ENCODE peak calls at places on chromosomes 7 and 10, in five cellular contexts. N is neural crest cell, P is midbrain, M is endothelial cell, G is activated B cell treated with CpG ODN at 0.5 μM for 24 hours. S is an unnamed sample.

GRCh38 chr7:7698930-7699329 is 19.5 kb downstream of the RPA3 start:
- DNase-seq in N (no peak), P (no peak), M (no peak), G (no peak), S (no peak)

GRCh38 chr7:131578602-131579001 is 22.2 kb upstream of the PODXL start:
- DNase-seq in N (no peak), P (no peak), M (no peak), G (no peak), S (no peak)

GRCh38 chr7:76303829-76304505 is 1.5 kb downstream of the HSPB1 start:
- DNase-seq in N (no peak), P (no peak), M (no peak), G (no peak), S (no peak)

GRCh38 chr7:137930616-137931015 is 71.3 kb downstream of the CREB3L2 start:
- DNase-seq in N (no peak), P (no peak), M (no peak), G (no peak), S (no peak)

GRCh38 chr10:59704644-59705043 is 5.0 kb downstream of the SLC16A9 start:
- DNase-seq in N (no peak), P (no peak), M (no peak), G (no peak), S (no peak)

GRCh38 chr7:151291206-151291605 is 42.7 kb upstream of the SMARCD3 start:
- DNase-seq in N (no peak), P (no peak), M (no peak), G (no peak), S (no peak)

GRCh38 chr7:140232959-140233649 is 56.3 kb upstream of the KDM7A start:
- DNase-seq in N (no peak), P (no peak), M (no peak), G (no peak), S (no peak)

GRCh38 chr7:45578022-45578421 is 3.9 kb downstream of the ADCY1 start:
- DNase-seq in N (no peak), P (no peak), M (no peak), G (no peak), S (no peak)

GRCh38 chr10:113680172-113681111 is 730 bp downstream of the CASP7 start:
- DNase-seq in N (no peak), P (no peak), M (no peak), G (peak), S (no peak)

GRCh38 chr7:99173787-99174186 is 29.9 kb upstream of the SMURF1 start:
- DNase-seq in N (no peak), P (no peak), M (no peak), G (no peak), S (no peak)

GRCh38 chr7:37037286-37037685 is 313.0 kb upstream of the AOAH start:
- DNase-seq in N (no peak), P (no peak), M (no peak), G (no peak), S (no peak)

GRCh38 chr7:56063500-56063881 is 595 bp upstream of the SUMF2 start:
- DNase-seq in N (no peak), P (no peak), M (no peak), G (no peak), S (no peak)

GRCh38 chr7:74097937-74098614 is 14.5 kb downstream of the LIMK1 start:
- DNase-seq in N (no peak), P (no peak), M (no peak), G (no peak), S (no peak)

GRCh38 chr7:150685219-150686029 is at the start of gene GIMAP2:
- DNase-seq in N (no peak), P (peak), M (no peak), G (no peak), S (no peak)

GRCh38 chr10:1569208-1569607 is 168.1 kb downstream of the ADARB2 start:
- DNase-seq in N (no peak), P (no peak), M (no peak), G (no peak), S (no peak)

GRCh38 chr10:33547976-33548375 is 213.5 kb upstream of the NRP1 start:
- DNase-seq in N (no peak), P (no peak), M (no peak), G (no peak), S (no peak)

GRCh38 chr10:27745380-27745718 is 270 bp downstream of the MKX start:
- DNase-seq in N (peak), P (no peak), M (no peak), G (no peak), S (no peak)

GRCh38 chr7:50687575-50688261 is 95.0 kb downstream of the GRB10 start:
- DNase-seq in N (no peak), P (no peak), M (no peak), G (no peak), S (no peak)

GRCh38 chr10:230758-231157 is 95.5 kb downstream of the ZMYND11 start:
- DNase-seq in N (no peak), P (no peak), M (peak), G (no peak), S (no peak)

GRCh38 chr7:63876707-63877322 is 121.8 kb upstream of the ZNF722 start:
- DNase-seq in N (no peak), P (no peak), M (no peak), G (no peak), S (no peak)

GRCh38 chr10:129760416-129760815 is 203.7 kb downstream of the EBF3 start:
- DNase-seq in N (no peak), P (no peak), M (no peak), G (no peak), S (no peak)

GRCh38 chr10:108736111-108736510 is 1187.2 kb downstream of the XPNPEP1 start:
- DNase-seq in N (no peak), P (no peak), M (no peak), G (no peak), S (no peak)

GRCh38 chr10:44046605-44047004 is 338.3 kb downstream of the CXCL12 start:
- DNase-seq in N (peak), P (peak), M (no peak), G (no peak), S (no peak)

GRCh38 chr10:21281173-21281572 is 244.3 kb downstream of the SKIDA1 start:
- DNase-seq in N (no peak), P (no peak), M (no peak), G (no peak), S (no peak)

GRCh38 chr10:59019603-59020002 is 156.8 kb upstream of the PHYHIPL start:
- DNase-seq in N (no peak), P (peak), M (no peak), G (no peak), S (no peak)

GRCh38 chr7:1553513-1554210 is 2.3 kb downstream of the TMEM184A start:
- DNase-seq in N (no peak), P (no peak), M (no peak), G (no peak), S (no peak)

GRCh38 chr10:26199841-26200240 is 16.7 kb upstream of the GAD2 start:
- DNase-seq in N (no peak), P (no peak), M (no peak), G (no peak), S (no peak)

GRCh38 chr7:150735596-150736358 is 1.4 kb upstream of the GIMAP5 start:
- DNase-seq in N (no peak), P (no peak), M (no peak), G (no peak), S (peak)

GRCh38 chr7:129943352-129943751 is 9.4 kb downstream of the UBE2H start:
- DNase-seq in N (no peak), P (no peak), M (no peak), G (no peak), S (no peak)